ENCODE peak calls at places on chromosome 17, in nine cellular contexts. Q, J, Z, Y, W, A, C, L and G are unnamed samples.

GRCh38 chr17:2905697-2906595 is 109.7 kb downstream of the RAP1GAP2 start:
- DNase-seq in J (no peak), Z (no peak), Y (no peak), W (no peak), A (peak), L (no peak), Q (no peak), C (peak), G (no peak)

GRCh38 chr17:81179220-81179619 is 13.2 kb upstream of the AATK start:
- DNase-seq in L (no peak), Q (no peak), J (no peak), C (no peak), A (no peak), Y (no peak), W (no peak), Z (no peak), G (no peak)

GRCh38 chr17:3894927-3895343 is 2.1 kb upstream of the CAMKK1 start:
- DNase-seq in C (no peak), Q (peak), J (no peak), L (no peak), W (no peak), A (no peak), Y (peak), Z (no peak), G (peak)

GRCh38 chr17:30346211-30346831 is 12.5 kb upstream of the TMIGD1 start:
- DNase-seq in Y (no peak), W (no peak), Z (no peak), C (no peak), J (no peak), Q (no peak), A (no peak), L (no peak), G (no peak)

GRCh38 chr17:36627101-36627500 is 25.7 kb downstream of the MRM1 start:
- DNase-seq in J (peak), Z (peak), A (peak), C (peak), Y (no peak), L (no peak), W (no peak), Q (no peak), G (no peak)

GRCh38 chr17:17416400-17417360 is 60.1 kb upstream of the MED9 start:
- DNase-seq in J (no peak), Q (peak), A (no peak), W (peak), L (no peak), C (no peak), Z (peak), Y (no peak), G (no peak)

GRCh38 chr17:7673239-7673638 is 14.1 kb downstream of the TP53 start:
- DNase-seq in Y (no peak), Z (no peak), L (no peak), W (no peak), Q (no peak), C (no peak), J (peak), A (peak), G (peak)

GRCh38 chr17:50165867-50166517 is at the start of gene SGCA:
- DNase-seq in Q (no peak), Y (no peak), C (no peak), J (no peak), Z (no peak), A (no peak), L (no peak), W (no peak), G (no peak)

GRCh38 chr17:82031303-82031884 is at the start of gene RAC3:
- DNase-seq in Y (no peak), L (no peak), Q (peak), W (no peak), C (peak), J (peak), A (peak), Z (peak), G (no peak)

GRCh38 chr17:55540414-55541091 is 29.3 kb upstream of the SMIM36 start:
- DNase-seq in A (no peak), C (no peak), Q (no peak), Z (no peak), Y (no peak), J (no peak), L (no peak), W (peak), G (no peak)

GRCh38 chr17:44981221-44981968 is 13.3 kb upstream of the C1QL1 start:
- DNase-seq in L (no peak), Q (peak), W (peak), A (no peak), Y (no peak), Z (peak), J (no peak), C (no peak), G (no peak)

GRCh38 chr17:17870292-17870691 is 33.5 kb upstream of the SREBF1 start:
- DNase-seq in C (no peak), Z (no peak), L (no peak), Q (peak), Y (no peak), W (no peak), J (no peak), A (no peak), G (no peak)

GRCh38 chr17:48722924-48723554 is at the start of gene PRAC2:
- DNase-seq in J (no peak), L (no peak), A (no peak), C (no peak), W (no peak), Z (no peak), Q (no peak), Y (no peak), G (no peak)

GRCh38 chr17:17663160-17664072 is 17.8 kb upstream of the RAI1 start:
- DNase-seq in A (peak), L (no peak), Y (no peak), C (peak), J (peak), W (peak), Z (no peak), Q (peak), G (peak)

GRCh38 chr17:38741853-38742421 is 6.2 kb downstream of the PCGF2 start:
- DNase-seq in C (peak), Q (peak), A (no peak), Y (no peak), W (no peak), J (no peak), Z (no peak), L (no peak), G (peak)

GRCh38 chr17:64061157-64061898 is 40.9 kb upstream of the ICAM2 start:
- DNase-seq in Z (no peak), C (no peak), L (no peak), W (no peak), A (no peak), Q (no peak), J (no peak), Y (no peak), G (no peak)

GRCh38 chr17:19343671-19344151 is 18.8 kb downstream of the B9D1 start:
- DNase-seq in Z (no peak), L (no peak), A (no peak), C (no peak), W (no peak), J (no peak), Y (no peak), Q (no peak), G (no peak)

GRCh38 chr17:57323391-57323790 is 67.1 kb downstream of the MSI2 start:
- DNase-seq in A (no peak), L (no peak), C (no peak), Y (no peak), Z (no peak), Q (no peak), J (no peak), W (no peak), G (no peak)

GRCh38 chr17:39942076-39942475 is 14.5 kb downstream of the LRRC3C start:
- DNase-seq in Q (no peak), L (no peak), Z (no peak), W (no peak), C (no peak), J (no peak), Y (no peak), A (no peak), G (no peak)

GRCh38 chr17:9074106-9074505 is 52.8 kb downstream of the NTN1 start:
- DNase-seq in Q (no peak), L (no peak), W (no peak), J (no peak), Y (no peak), A (no peak), C (no peak), Z (no peak), G (no peak)

GRCh38 chr17:79365836-79366831 is 244.7 kb downstream of the RBFOX3 start:
- DNase-seq in A (peak), L (no peak), Q (no peak), C (no peak), J (no peak), W (no peak), Z (peak), Y (no peak), G (no peak)

GRCh38 chr17:330993-331701 is 21.5 kb downstream of the RPH3AL start:
- DNase-seq in Y (no peak), A (no peak), J (no peak), L (no peak), Q (no peak), C (no peak), Z (no peak), W (no peak), G (peak)

GRCh38 chr17:65730711-65731169 is 169.3 kb upstream of the AXIN2 start:
- DNase-seq in C (no peak), L (no peak), A (no peak), Y (no peak), J (no peak), W (no peak), Z (no peak), Q (no peak), G (no peak)

GRCh38 chr17:17567631-17568030 is 23.9 kb downstream of the PEMT start:
- DNase-seq in C (peak), A (no peak), L (no peak), J (no peak), Q (peak), Y (peak), W (no peak), Z (peak), G (no peak)

GRCh38 chr17:59601130-59601529 is 18.6 kb upstream of the CLTC start:
- DNase-seq in W (no peak), Q (no peak), Z (no peak), A (no peak), Y (no peak), C (no peak), L (no peak), J (no peak), G (no peak)

GRCh38 chr17:9006175-9006767 is 15.0 kb upstream of the NTN1 start:
- DNase-seq in W (no peak), Z (no peak), L (no peak), A (no peak), Q (no peak), Y (no peak), J (no peak), C (no peak), G (no peak)

GRCh38 chr17:9206160-9206988 is 185.1 kb downstream of the NTN1 start:
- DNase-seq in Q (no peak), J (no peak), W (no peak), Y (no peak), A (no peak), Z (no peak), L (no peak), C (no peak), G (no peak)

GRCh38 chr17:68011199-68011665 is 15.0 kb upstream of the C17orf58 start:
- DNase-seq in A (peak), Q (peak), Y (no peak), C (peak), W (no peak), L (no peak), Z (peak), J (peak), G (peak)

GRCh38 chr17:75130632-75131277 is 787 bp downstream of the NT5C start:
- DNase-seq in W (peak), Y (no peak), C (peak), J (peak), A (peak), Z (peak), L (no peak), Q (peak), G (peak)

GRCh38 chr17:9432867-9433495 is 142.6 kb downstream of the STX8 start:
- DNase-seq in L (no peak), W (peak), Y (no peak), J (no peak), A (no peak), C (no peak), Z (no peak), Q (no peak), G (no peak)